ENCODE peak calls at places on chromosomes 6 and 20, in six cellular contexts. F is esophagus squamous epithelium; Z is Jurkat, Clone E6-1; D is neural crest cell; B is astrocyte of the spinal cord; W is hypothalamus. J is an unnamed sample.

GRCh38 chr6:124955108-124955851 is 7.0 kb upstream of the RNF217 start:
- DNase-seq in F (no peak), Z (no peak), D (no peak), B (no peak), W (no peak), J (no peak)

GRCh38 chr6:36127462-36128016 is 2.8 kb upstream of the MAPK13 start:
- DNase-seq in F (no peak), Z (no peak), D (no peak), B (peak), W (no peak), J (no peak)

GRCh38 chr20:16287776-16288175 is 285.5 kb downstream of the KIF16B start:
- DNase-seq in F (no peak), Z (no peak), D (no peak), B (no peak), W (no peak), J (no peak)

GRCh38 chr20:396619-397431 is 11.3 kb upstream of the RBCK1 start:
- DNase-seq in F (no peak), Z (no peak), D (no peak), B (no peak), W (no peak), J (no peak)

GRCh38 chr20:33178726-33179125 is 10.8 kb downstream of the BPIFA2 start:
- DNase-seq in F (no peak), Z (no peak), D (no peak), B (no peak), W (no peak), J (no peak)

GRCh38 chr6:138594042-138594636 is 94.8 kb upstream of the NHSL1 start:
- DNase-seq in F (no peak), Z (no peak), D (no peak), B (no peak), W (no peak), J (no peak)

GRCh38 chr6:140076078-140076477 is 701.6 kb upstream of the CITED2 start:
- DNase-seq in F (no peak), Z (no peak), D (no peak), B (no peak), W (no peak), J (no peak)

GRCh38 chr20:46260480-46260879 is 47.8 kb downstream of the CDH22 start:
- DNase-seq in F (no peak), Z (no peak), D (no peak), B (no peak), W (no peak), J (no peak)

GRCh38 chr6:63740709-63741108 is 105.1 kb downstream of the PHF3 start:
- DNase-seq in F (no peak), Z (no peak), D (no peak), B (peak), W (no peak), J (no peak)

GRCh38 chr6:13811627-13812358 is 2.6 kb downstream of the MCUR1 start:
- DNase-seq in F (no peak), Z (no peak), D (no peak), B (no peak), W (no peak), J (no peak)

GRCh38 chr20:51402201-51402600 is 140.3 kb downstream of the NFATC2 start:
- DNase-seq in F (no peak), Z (peak), D (no peak), B (peak), W (no peak), J (peak)

GRCh38 chr6:11648889-11649288 is 111.3 kb downstream of the TMEM170B start:
- DNase-seq in F (no peak), Z (no peak), D (no peak), B (no peak), W (no peak), J (no peak)